ENCODE peak calls at places on chromosomes 16 and 17, in four cellular contexts. F, B, M and T are unnamed samples.

GRCh38 chr16:11799509-11800384 is 2.7 kb upstream of the ZC3H7A start:
- DNase-seq in M (no peak), F (no peak), B (no peak), T (no peak)

GRCh38 chr16:29154100-29154499 is 169.2 kb downstream of the LAT start:
- DNase-seq in B (no peak), M (no peak), F (no peak), T (no peak)

GRCh38 chr16:79185681-79186080 is 414.9 kb downstream of the MAF start:
- DNase-seq in F (no peak), B (no peak), M (no peak), T (no peak)

GRCh38 chr17:489758-490329 is 137.2 kb upstream of the RPH3AL start:
- DNase-seq in B (no peak), F (no peak), M (no peak), T (peak)

GRCh38 chr17:73595931-73596330 is 48.3 kb downstream of the SDK2 start:
- DNase-seq in B (no peak), F (no peak), M (no peak), T (no peak)

GRCh38 chr16:803751-804075 is 3.2 kb upstream of the GNG13 start:
- DNase-seq in F (no peak), B (no peak), M (no peak), T (no peak)

GRCh38 chr17:41530062-41531048 is 2.2 kb upstream of the KRT19 start:
- DNase-seq in M (no peak), B (peak), F (peak), T (peak)

GRCh38 chr17:19579192-19579668 is 45.6 kb downstream of the SLC47A1 start:
- DNase-seq in M (no peak), F (no peak), B (no peak), T (no peak)

GRCh38 chr17:35906559-35907265 is 23.9 kb downstream of the RDM1 start:
- DNase-seq in F (no peak), B (no peak), M (no peak), T (no peak)

GRCh38 chr17:68694791-68695485 is 93.8 kb upstream of the FAM20A start:
- DNase-seq in M (no peak), B (no peak), F (no peak), T (no peak)

GRCh38 chr16:525520-526180 is 1.9 kb upstream of the CAPN15 start:
- DNase-seq in M (peak), F (peak), B (peak), T (no peak)

GRCh38 chr17:38510424-38511125 is 82.3 kb downstream of the ARHGAP23 start:
- DNase-seq in F (peak), M (no peak), B (no peak), T (peak)

GRCh38 chr17:41325126-41325525 is 9.6 kb upstream of the KRTAP17-1 start:
- DNase-seq in B (no peak), M (no peak), F (no peak), T (no peak)

GRCh38 chr17:44283374-44284023 is 15.6 kb upstream of the SLC4A1 start:
- DNase-seq in F (no peak), B (no peak), M (no peak), T (no peak)

GRCh38 chr16:68640972-68641371 is 4.1 kb upstream of the CDH3 start:
- DNase-seq in M (no peak), B (no peak), F (no peak), T (no peak)

GRCh38 chr17:27560668-27561067 is 70.3 kb upstream of the LGALS9 start:
- DNase-seq in M (no peak), F (no peak), B (no peak), T (no peak)

GRCh38 chr16:57091990-57092785 is at the start of gene CPNE2:
- DNase-seq in F (peak), M (no peak), B (no peak), T (no peak)

GRCh38 chr17:20966869-20967268 is 75.9 kb downstream of the USP22 start:
- DNase-seq in M (no peak), F (no peak), B (no peak), T (no peak)

GRCh38 chr17:81713004-81713555 is 996 bp downstream of the SLC25A10 start:
- DNase-seq in B (no peak), F (no peak), M (no peak), T (peak)

GRCh38 chr17:81714412-81715106 is 2.5 kb downstream of the SLC25A10 start:
- DNase-seq in M (no peak), B (no peak), F (no peak), T (no peak)

GRCh38 chr17:81712468-81713003 is 452 bp downstream of the SLC25A10 start:
- DNase-seq in M (no peak), F (peak), B (no peak), T (peak)

GRCh38 chr17:81715107-81715871 is 3.2 kb downstream of the SLC25A10 start:
- DNase-seq in M (no peak), B (no peak), F (no peak), T (no peak)

DNA sequence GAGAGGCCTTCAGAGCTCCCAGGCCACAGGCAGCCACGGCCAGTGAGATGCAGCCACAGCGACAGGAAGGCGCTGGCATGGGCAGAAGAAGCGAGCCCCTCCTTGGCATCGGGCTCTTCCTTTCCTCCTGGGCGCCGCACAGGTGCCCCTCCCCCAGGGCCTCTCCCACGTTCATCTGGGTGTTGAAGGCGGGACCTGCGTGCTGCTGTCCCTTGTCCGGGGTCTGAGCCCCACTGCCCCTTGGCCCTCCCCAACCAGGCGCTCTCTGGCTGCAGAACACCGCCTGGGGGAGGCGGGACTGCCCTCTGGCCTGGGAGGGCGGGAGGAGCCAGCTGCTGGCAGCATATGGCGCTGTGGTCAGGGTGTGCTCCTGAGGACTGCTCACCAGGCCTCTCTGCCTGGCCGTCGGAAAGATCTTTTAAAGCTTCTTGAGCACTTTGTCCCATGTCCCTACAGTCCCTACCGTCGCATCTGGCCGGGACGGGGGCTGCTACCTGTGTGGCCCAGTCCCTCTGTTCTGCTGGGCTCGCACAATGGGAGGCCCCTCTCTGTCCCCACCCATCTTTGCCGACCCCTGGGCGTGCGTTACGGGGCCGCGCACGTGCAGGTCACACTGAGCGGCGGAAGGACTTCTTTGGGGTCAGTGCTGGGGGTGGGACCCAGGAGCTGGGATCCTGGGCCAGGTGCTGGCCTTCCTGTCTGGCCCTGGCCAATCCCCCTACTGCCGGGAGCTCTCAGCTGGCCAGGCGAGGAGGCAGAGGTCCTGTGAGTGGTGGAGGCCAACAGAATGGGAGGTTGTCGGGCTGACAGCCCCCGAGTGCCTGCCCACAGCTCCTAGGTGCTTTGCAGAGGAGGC is 1.7 kb downstream of the SLC25A10 start:
- DNase-seq in F (peak), M (no peak), B (no peak), T (peak)
- TF ChIP-seq POLR2AphosphoS5 in F (peak), M (no peak), B (no peak), T (peak)

DNA sequence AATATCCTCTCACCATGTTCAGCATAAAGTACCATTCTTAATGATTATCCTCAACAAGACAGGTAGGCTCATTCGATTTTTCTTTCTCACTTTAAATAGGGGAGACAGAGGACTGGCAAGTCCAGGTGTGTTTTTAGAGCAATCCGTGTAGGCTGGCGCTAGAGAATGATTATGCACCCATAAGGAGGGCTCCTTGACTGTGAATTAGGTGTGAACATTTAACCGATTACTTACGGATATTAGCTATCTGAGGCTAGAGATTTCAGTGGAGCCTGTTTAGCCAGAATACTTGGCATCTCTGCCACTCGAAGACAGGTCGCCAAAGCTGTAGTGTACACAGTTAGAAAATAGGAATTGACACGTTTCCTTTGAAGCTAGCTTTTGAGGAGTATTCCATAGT is 1.9 kb downstream of the SEC14L1 start:
- DNase-seq in B (no peak), M (no peak), F (no peak), T (no peak)
- H3K9ac ChIP-seq in B (no peak), M (peak), F (no peak), T (no peak)

GRCh38 chr17:76278952-76279741 is 14.0 kb downstream of the UBALD2 start:
- DNase-seq in M (no peak), F (peak), B (peak), T (peak)
- TF ChIP-seq POLR2AphosphoS5 in M (no peak), F (no peak), B (no peak), T (no peak)

GRCh38 chr17:7383742-7384488 is 3.0 kb downstream of the TNK1 start:
- DNase-seq in F (no peak), M (no peak), B (no peak), T (no peak)

GRCh38 chr17:7382901-7383300 is 2.0 kb downstream of the TNK1 start:
- DNase-seq in M (no peak), F (no peak), B (no peak), T (no peak)

GRCh38 chr17:7383371-7383741 is 2.5 kb downstream of the TNK1 start:
- DNase-seq in B (no peak), F (no peak), M (no peak), T (no peak)

GRCh38 chr17:7380855-7381683 is at the start of gene TNK1:
- DNase-seq in M (no peak), B (no peak), F (peak), T (peak)

DNA sequence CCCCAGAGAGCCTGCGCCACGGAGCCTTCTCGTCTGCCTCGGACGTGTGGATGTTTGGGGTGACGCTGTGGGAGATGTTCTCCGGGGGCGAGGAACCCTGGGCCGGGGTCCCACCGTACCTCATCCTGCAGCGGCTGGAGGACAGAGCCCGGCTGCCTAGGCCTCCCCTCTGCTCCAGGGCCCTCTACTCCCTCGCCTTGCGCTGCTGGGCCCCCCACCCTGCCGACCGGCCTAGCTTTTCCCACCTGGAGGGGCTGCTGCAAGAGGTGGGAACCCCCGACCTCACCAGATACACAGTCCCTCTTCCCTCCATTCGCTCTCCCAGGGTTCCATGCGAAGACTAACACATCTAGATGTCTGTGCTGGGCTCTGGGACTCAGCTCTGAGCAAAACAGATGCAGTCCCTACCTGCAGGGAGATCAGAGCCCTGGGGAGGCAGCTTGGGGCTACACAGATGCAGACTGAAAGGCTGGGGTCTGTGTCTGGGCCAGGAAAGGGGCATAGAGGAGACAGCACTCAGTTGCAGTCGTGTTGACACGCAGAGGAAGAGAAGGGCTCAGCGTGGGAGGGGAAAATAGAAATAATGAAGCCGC is 3.7 kb downstream of the TNK1 start:
- DNase-seq in B (no peak), M (no peak), F (no peak), T (no peak)
- H3K9ac ChIP-seq in B (no peak), M (peak), F (no peak), T (no peak)

GRCh38 chr16:7742626-7743025 is 410.0 kb downstream of the RBFOX1 start:
- DNase-seq in F (no peak), B (no peak), M (no peak), T (no peak)

GRCh38 chr16:7744546-7745294 is 412.1 kb downstream of the RBFOX1 start:
- DNase-seq in F (no peak), B (no peak), M (no peak), T (no peak)

GRCh38 chr16:7745321-7745720 is 412.7 kb downstream of the RBFOX1 start:
- DNase-seq in B (no peak), M (no peak), F (no peak), T (no peak)

DNA sequence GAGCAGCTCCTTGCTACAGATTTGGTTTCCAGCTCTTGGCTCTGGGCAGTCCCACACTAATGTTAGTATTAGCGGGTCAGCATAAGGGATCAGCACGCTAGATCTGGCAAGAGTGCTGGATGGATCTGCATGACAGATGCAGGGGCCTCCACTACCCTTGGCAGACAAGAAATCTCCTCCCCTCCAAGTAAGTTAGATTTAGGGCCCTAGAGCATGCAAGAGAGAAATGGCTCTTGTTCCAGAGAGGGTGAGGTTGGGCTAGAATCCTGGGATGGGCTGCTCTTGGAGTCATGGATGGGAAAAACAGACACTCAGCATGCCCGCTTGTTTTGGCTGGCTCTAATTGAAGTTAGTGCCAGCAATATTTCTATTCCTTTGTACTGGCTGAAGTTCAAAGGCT is 414.3 kb downstream of the RBFOX1 start:
- DNase-seq in F (no peak), M (no peak), B (no peak), T (no peak)
- TF ChIP-seq POLR2AphosphoS5 in F (no peak), M (no peak), B (no peak), T (no peak)

GRCh38 chr16:23753908-23754593 is 775 bp upstream of the CHP2 start:
- DNase-seq in F (no peak), M (no peak), B (no peak), T (no peak)
- H3K9ac ChIP-seq in F (peak), M (no peak), B (no peak), T (no peak)

DNA sequence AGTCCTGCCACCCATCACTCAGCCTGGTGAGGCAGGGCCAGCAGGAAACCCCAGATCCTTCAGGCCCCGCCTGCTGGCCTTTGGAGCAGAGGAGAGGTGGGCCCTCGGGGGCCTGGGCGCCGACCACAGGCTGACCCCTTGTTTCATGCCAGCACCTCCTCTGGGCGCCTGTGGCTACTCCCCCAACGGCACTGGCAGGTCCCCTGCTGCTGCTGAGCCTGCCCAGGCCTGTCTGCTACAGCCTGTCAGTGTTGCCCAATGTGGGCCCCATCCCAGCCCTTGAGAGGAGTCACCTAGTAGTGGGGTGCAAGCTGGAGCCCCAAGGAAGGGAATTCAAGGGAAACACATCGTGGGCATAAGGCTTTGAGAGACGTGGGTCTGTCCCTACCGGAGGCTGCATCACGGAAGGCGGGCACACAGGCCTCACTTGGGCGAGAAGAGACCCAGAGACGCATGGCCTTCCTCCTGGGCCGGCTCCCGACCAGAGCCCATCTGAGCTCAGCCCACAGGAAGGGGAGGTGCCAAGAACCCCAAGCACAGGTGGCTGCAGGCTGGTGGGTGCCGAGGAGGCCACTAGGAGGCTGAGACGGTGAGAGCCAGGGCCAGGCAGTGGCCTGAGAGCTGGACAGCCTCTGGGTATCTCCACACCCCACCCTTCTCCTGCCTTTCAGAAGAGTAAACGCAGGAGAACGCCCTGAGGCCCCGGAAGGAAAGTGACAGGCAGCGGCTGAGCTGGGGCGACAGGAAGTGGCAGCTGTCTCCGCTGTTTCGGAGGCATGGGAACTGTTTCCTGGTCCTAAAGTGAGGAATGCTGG is 8.1 kb upstream of the FASN start:
- DNase-seq in M (peak), F (peak), B (peak), T (peak)
- TF ChIP-seq POLR2AphosphoS5 in M (peak), F (no peak), B (peak), T (peak)